ENCODE peak calls at places on chromosomes 3 and 15, in five cellular contexts. J, G, D, Y and X are unnamed samples.

GRCh38 chr15:70344666-70345065 is 246.9 kb upstream of the TLE3 start:
- DNase-seq in Y (no peak), G (no peak), D (no peak), J (no peak), X (peak; percentile 22)

GRCh38 chr3:192062186-192062585 is 601.2 kb downstream of the PYDC2 start:
- DNase-seq in Y (no peak), G (no peak), J (no peak), D (no peak), X (no peak)

GRCh38 chr3:49689046-49689886 is at the start of the genes MST1 and RNF123:
- DNase-seq in J (peak; percentile 90), G (peak; percentile 94), D (peak; percentile 89), Y (peak; percentile 89), X (peak; percentile 88)

GRCh38 chr15:73969151-73969759 is 22.8 kb downstream of the STOML1 start:
- DNase-seq in J (no peak), Y (peak; percentile 47), D (no peak), G (peak; percentile 5), X (no peak)

GRCh38 chr3:32913790-32914446 is 37.5 kb upstream of the CCR4 start:
- DNase-seq in J (no peak), Y (peak; percentile 85), D (no peak), G (no peak), X (no peak)

GRCh38 chr15:69979269-69979668 is 118.4 kb downstream of the TLE3 start:
- DNase-seq in Y (peak; percentile 24), J (peak; percentile 59), D (peak; percentile 62), G (no peak), X (peak; percentile 68)

GRCh38 chr3:158780795-158781590 is 20.9 kb upstream of the MFSD1 start:
- DNase-seq in D (no peak), Y (no peak), J (no peak), G (no peak), X (no peak)

GRCh38 chr15:45099549-45100165 is 14.3 kb downstream of the DUOX2 start:
- DNase-seq in D (no peak), J (no peak), Y (no peak), G (no peak), X (no peak)

GRCh38 chr3:193943200-193943599 is 192.7 kb upstream of the HES1 start:
- DNase-seq in G (peak; percentile 31), Y (no peak), D (no peak), J (no peak), X (no peak)

GRCh38 chr3:197807969-197808587 is 17.0 kb downstream of the LRCH3 start:
- DNase-seq in Y (peak; percentile 75), J (no peak), D (no peak), G (no peak), X (no peak)

GRCh38 chr3:43366466-43366865 is 80.1 kb downstream of the SNRK start:
- DNase-seq in D (no peak), Y (no peak), J (no peak), G (no peak), X (no peak)

GRCh38 chr3:171226794-171227193 is 200.3 kb upstream of the SLC2A2 start:
- DNase-seq in G (no peak), J (no peak), Y (no peak), D (no peak), X (no peak)

GRCh38 chr15:68782589-68783161 is 38.0 kb downstream of the ANP32A start:
- DNase-seq in Y (no peak), J (no peak), G (no peak), D (no peak), X (no peak)

GRCh38 chr3:42841332-42841731 is 32.1 kb downstream of the ACKR2 start:
- DNase-seq in D (no peak), G (no peak), Y (no peak), J (no peak), X (no peak)

DNA sequence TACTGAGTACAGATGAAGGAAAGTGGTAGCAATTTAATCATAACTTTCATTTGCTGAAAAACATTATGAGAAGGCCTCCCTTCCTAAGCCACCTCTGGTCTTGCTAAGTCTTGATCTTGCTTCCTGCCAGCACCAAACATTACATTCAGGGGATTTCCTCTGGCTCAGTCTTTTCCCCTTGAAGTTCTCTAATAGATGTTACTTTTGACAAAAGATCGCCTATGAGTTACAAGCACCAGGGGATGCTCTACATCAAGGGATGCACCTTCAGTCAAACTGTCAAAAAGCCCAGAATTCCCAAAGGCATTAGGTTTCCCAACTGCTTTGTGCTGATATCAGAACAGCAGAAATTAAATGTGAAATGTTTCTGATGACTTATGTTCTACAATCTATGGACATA is 47.3 kb downstream of the AQP9 start:
- DNase-seq in D (no peak), Y (peak; percentile 18), J (no peak), G (no peak), X (no peak)
- H3K4me3 ChIP-seq in D (no peak overlapping the region), Y (no peak overlapping the region), J (no peak overlapping the region), G (no peak overlapping the region), X (no peak overlapping the region)

DNA sequence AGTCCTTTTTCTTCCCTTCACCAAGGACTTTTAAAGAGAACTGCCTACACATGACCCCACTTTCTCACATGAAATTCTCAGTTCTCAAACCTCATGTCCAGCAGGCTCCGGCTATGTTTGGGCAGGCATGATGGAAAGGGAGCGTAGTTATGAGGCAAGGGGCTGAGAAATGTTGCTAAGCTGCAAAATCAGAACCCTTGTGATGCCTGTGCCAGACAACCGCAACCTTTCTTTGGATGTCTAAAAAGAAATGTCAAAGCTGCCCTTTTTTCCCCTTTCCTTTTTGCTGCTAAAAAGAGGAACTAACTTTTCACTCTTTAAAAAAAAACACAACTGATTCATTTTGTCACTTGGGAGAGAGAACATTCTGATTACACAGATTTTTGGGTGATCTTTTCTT is 19.2 kb downstream of the GNB4 start:
- DNase-seq in J (no peak), G (no peak), D (no peak), Y (no peak), X (no peak)
- H3K4me1 ChIP-seq in J (no peaks in the 10 kb centered on the region), G (no peaks in the 10 kb centered on the region), D (no peaks in the 10 kb centered on the region), Y (peaks cover 11% of the 10 kb centered on the region), X (no peaks in the 10 kb centered on the region)

DNA sequence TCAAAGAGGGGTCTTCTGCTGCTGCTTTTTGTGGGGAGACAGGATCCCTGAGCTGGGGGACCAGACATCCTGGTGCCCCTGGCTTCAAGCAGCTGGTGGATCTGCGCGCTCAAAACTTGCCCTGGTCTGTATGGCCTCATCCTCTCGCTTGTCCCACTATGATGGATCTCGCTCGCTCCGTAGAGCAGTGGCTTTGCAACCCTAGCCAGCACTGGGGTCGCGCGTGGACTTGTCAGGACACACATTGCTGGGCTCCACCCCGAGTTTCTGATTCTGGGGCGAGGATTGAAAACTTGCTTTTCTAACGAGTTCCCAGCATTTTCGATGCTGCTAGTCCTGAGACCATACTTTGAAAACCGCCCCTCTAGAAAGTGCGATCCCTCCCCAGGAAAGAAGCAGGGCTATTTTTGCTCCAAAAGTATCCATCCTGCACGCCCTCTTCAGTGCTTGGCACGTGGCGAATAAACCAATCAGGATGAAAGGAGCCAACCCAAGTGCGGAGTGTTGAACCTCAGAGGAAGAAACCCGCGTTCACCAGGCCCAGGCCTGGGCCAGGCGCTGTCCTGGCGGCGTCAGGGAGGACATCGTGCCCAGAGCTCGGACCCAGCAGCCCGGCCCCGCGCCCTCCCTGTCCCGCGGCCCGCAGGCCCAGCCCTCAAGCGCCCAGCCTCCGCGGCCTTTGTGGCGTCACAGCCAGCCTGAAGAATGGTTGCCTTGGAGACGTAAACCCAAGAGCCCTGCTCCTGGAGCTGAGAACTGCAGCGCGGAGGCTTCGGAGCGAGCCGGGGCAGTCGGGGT is at the start of gene CFAP100:
- DNase-seq in G (peak; percentile 60), J (no peak), Y (peak; percentile 67), D (no peak), X (no peak)
- H3K4me3 ChIP-seq in G (peak within 1 kb of the TSS; percentile 1), J (no peak within 1 kb of the TSS), Y (peak within 1 kb of the TSS; percentile 53), D (no peak within 1 kb of the TSS), X (no peak within 1 kb of the TSS)

GRCh38 chr3:111874177-111874820 is 15.2 kb downstream of the PHLDB2 start:
- DNase-seq in J (peak; percentile 93), Y (peak; percentile 87), G (no peak), D (peak; percentile 65), X (peak; percentile 18)
- H3K4me1 ChIP-seq in J (peaks cover 47% of the 10 kb centered on the region), Y (peaks cover 35% of the 10 kb centered on the region), G (no peaks in the 10 kb centered on the region), D (peaks cover 61% of the 10 kb centered on the region), X (peaks cover 51% of the 10 kb centered on the region)

GRCh38 chr3:114212646-114213045 is 24.7 kb downstream of the ZNF80 start:
- DNase-seq in D (no peak), Y (peak; percentile 3), G (no peak), J (no peak), X (no peak)

GRCh38 chr3:114213669-114214541 is 23.5 kb downstream of the ZNF80 start:
- DNase-seq in Y (peak; percentile 97), G (no peak), J (no peak), D (peak; percentile 4), X (peak; percentile 26)

GRCh38 chr3:114216186-114216970 is 21.0 kb downstream of the ZNF80 start:
- DNase-seq in G (no peak), Y (peak; percentile 73), J (no peak), D (no peak), X (no peak)

GRCh38 chr3:114213262-114213668 is 24.1 kb downstream of the ZNF80 start:
- DNase-seq in J (no peak), D (no peak), Y (peak; percentile 59), G (no peak), X (no peak)

DNA sequence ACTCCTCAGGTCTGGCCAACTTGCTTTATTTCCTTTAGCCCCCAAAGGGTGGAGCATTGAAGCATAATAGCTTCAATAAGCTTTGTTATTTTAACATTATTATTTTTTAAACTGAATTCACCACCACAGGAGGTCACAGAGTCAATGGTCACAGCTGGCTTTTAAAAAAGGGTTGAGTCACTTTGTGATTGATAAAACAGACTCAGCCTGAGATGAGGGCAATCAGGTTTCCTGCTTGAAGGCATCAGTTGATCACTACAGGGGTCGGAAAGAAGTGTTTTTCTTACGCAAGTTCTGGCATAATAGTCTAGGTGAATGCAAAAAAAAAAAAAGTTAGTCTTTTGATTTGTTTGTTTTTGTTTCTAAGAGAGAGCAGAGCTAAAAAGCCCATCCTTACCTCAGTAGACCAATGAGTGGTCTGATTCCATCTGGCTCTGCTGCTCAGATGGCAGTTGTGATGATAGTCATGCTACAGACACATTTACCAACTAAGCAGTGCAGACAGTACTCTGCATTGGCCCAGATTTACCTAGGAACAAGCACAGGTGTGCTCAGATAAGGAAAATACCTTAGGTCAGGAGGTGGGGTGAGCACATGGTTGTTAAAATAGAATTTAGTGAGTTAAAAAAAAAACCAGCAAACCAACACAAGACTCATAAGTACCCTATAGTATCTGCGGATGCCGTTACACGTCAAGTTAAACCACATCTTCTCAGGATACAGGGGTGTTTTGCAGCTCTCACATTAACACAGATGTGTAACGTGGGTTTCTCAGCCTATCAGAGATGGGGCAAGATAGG is 22.6 kb downstream of the ZNF80 start:
- DNase-seq in J (no peak), Y (no peak), G (no peak), D (no peak), X (no peak)
- H3K4me3 ChIP-seq in J (no peak overlapping the region), Y (peak overlapping the region; percentile 63), G (no peak overlapping the region), D (no peak overlapping the region), X (no peak overlapping the region)

GRCh38 chr15:31335991-31336942 is 9.6 kb downstream of the KLF13 start:
- DNase-seq in Y (no peak), D (no peak), G (no peak), J (no peak), X (no peak)
- H3K4me1 ChIP-seq in Y (peaks cover 17% of the 10 kb centered on the region), D (peaks cover 37% of the 10 kb centered on the region), G (peaks cover 46% of the 10 kb centered on the region), J (peaks cover 4% of the 10 kb centered on the region), X (peaks cover 38% of the 10 kb centered on the region)